ENCODE peak calls at places on chromosome 10, in ten cellular contexts. K is NCI-H2081; I is thoracic aorta; G is germinal center; Y is activated T-helper 1 cell treated with anti-CD3 and anti-CD28 coated beads, Interleukin-12 subunit alpha, Interleukin-12 subunit beta, Interleukin-2, Interleukin-4 antibody, amounts not matched to agents 30 ng/mL and 10 ng/mL and 1 ng/mL, durations not matched to agents 14 hours and 24 hours and 36 hours; V is NCI-H1694; C is kidney tubule cell; A is IMR-90; M is HEK293T; P is HuH-7.5. E is an unnamed sample.

GRCh38 chr10:7708832-7709231 is 5.7 kb downstream of the ITIH2 start:
- DNase-seq in K (no peak), I (no peak), G (no peak), Y (no peak), V (no peak), C (no peak), A (no peak), M (no peak), P (no peak), E (no peak)

GRCh38 chr10:29627201-29628105 is 7.3 kb downstream of the SVIL start:
- DNase-seq in K (peak), I (no peak), G (no peak), Y (no peak), V (no peak), C (no peak), A (peak), M (no peak), P (no peak), E (no peak)

GRCh38 chr10:75035975-75036708 is 75.3 kb upstream of the SAMD8 start:
- DNase-seq in K (no peak), I (no peak), G (no peak), Y (no peak), V (no peak), C (no peak), A (peak), M (no peak), P (no peak), E (no peak)

GRCh38 chr10:124909563-124909962 is 32.4 kb upstream of the ZRANB1 start:
- DNase-seq in K (no peak), I (no peak), G (no peak), Y (no peak), V (no peak), C (no peak), A (no peak), M (no peak), P (no peak), E (no peak)

GRCh38 chr10:91713471-91714072 is 80.7 kb upstream of the PPP1R3C start:
- DNase-seq in K (no peak), I (no peak), G (no peak), Y (no peak), V (no peak), C (peak), A (no peak), M (no peak), P (no peak), E (no peak)

GRCh38 chr10:118874171-118874570 is 119.4 kb upstream of the CACUL1 start:
- DNase-seq in K (no peak), I (no peak), G (no peak), Y (no peak), V (no peak), C (no peak), A (no peak), M (no peak), P (no peak), E (no peak)

GRCh38 chr10:3825244-3825643 is 40.2 kb upstream of the KLF6 start:
- DNase-seq in K (no peak), I (no peak), G (no peak), Y (no peak), V (no peak), C (peak), A (peak), M (no peak), P (peak), E (peak)

GRCh38 chr10:62893036-62893435 is 76.9 kb upstream of the EGR2 start:
- DNase-seq in K (no peak), I (no peak), G (no peak), Y (no peak), V (no peak), C (no peak), A (no peak), M (no peak), P (no peak), E (no peak)

GRCh38 chr10:132444877-132445351 is 47.9 kb downstream of the PWWP2B start:
- DNase-seq in K (peak), I (no peak), G (no peak), Y (no peak), V (no peak), C (no peak), A (no peak), M (no peak), P (no peak), E (no peak)

GRCh38 chr10:26486985-26487850 is 49.1 kb downstream of the APBB1IP start:
- DNase-seq in K (no peak), I (no peak), G (no peak), Y (peak), V (no peak), C (peak), A (peak), M (no peak), P (no peak), E (no peak)

GRCh38 chr10:55091691-55092328 is 290.8 kb upstream of the PCDH15 start:
- DNase-seq in K (no peak), I (no peak), G (no peak), Y (no peak), V (no peak), C (peak), A (peak), M (peak), P (no peak), E (peak)

GRCh38 chr10:3986407-3987141 is 201.6 kb upstream of the KLF6 start:
- DNase-seq in K (no peak), I (no peak), G (no peak), Y (no peak), V (no peak), C (no peak), A (no peak), M (no peak), P (no peak), E (no peak)

GRCh38 chr10:62851449-62851848 is 35.3 kb upstream of the EGR2 start:
- DNase-seq in K (peak), I (no peak), G (peak), Y (no peak), V (no peak), C (peak), A (peak), M (peak), P (no peak), E (peak)

GRCh38 chr10:102769375-102770107 is 25.8 kb downstream of the WBP1L start:
- DNase-seq in K (no peak), I (no peak), G (no peak), Y (no peak), V (no peak), C (no peak), A (peak), M (no peak), P (no peak), E (no peak)

GRCh38 chr10:8365935-8366911 is 311.7 kb downstream of the GATA3 start:
- DNase-seq in K (no peak), I (no peak), G (no peak), Y (no peak), V (no peak), C (peak), A (peak), M (no peak), P (peak), E (peak)

GRCh38 chr10:1199897-1200721 is 143.9 kb downstream of the WDR37 start:
- DNase-seq in K (no peak), I (no peak), G (no peak), Y (no peak), V (no peak), C (no peak), A (no peak), M (no peak), P (no peak), E (no peak)

GRCh38 chr10:109047856-109048255 is 875.5 kb downstream of the XPNPEP1 start:
- DNase-seq in K (no peak), I (no peak), G (no peak), Y (no peak), V (no peak), C (no peak), A (no peak), M (no peak), P (no peak), E (no peak)

GRCh38 chr10:97494863-97495506 is 3.2 kb downstream of the MMS19 start:
- DNase-seq in K (no peak), I (no peak), G (no peak), Y (no peak), V (no peak), C (peak), A (peak), M (no peak), P (no peak), E (peak)